ENCODE peak calls at places on chromosomes 11 and 22, in four cellular contexts. G is Panc1, W is K562, N is AG04450. Z is an unnamed sample.

GRCh38 chr11:16402654-16403447 is 46.5 kb upstream of the SOX6 start:
- DNase-seq in G (no peak), N (no peak), W (no peak), Z (no peak)

GRCh38 chr11:62400760-62401159 is 18.1 kb upstream of the SCGB1A1 start:
- DNase-seq in G (no peak), W (no peak), N (peak), Z (no peak)

GRCh38 chr11:14331476-14332136 is 27.4 kb downstream of the RRAS2 start:
- DNase-seq in W (no peak), G (no peak), N (no peak), Z (no peak)

GRCh38 chr11:82733444-82734119 is at the start of gene FAM181B:
- DNase-seq in G (no peak), N (no peak), W (peak), Z (no peak)

GRCh38 chr11:118699508-118700220 is 20.2 kb upstream of the TREH start:
- DNase-seq in W (no peak), G (no peak), N (no peak), Z (no peak)

GRCh38 chr11:15757299-15757698 is 599.0 kb downstream of the SOX6 start:
- DNase-seq in N (no peak), G (no peak), W (no peak), Z (no peak)

GRCh38 chr11:47646019-47646418 is 3.7 kb upstream of the MTCH2 start:
- DNase-seq in W (no peak), N (no peak), G (no peak), Z (no peak)

GRCh38 chr22:38177044-38177443 is 4.6 kb downstream of the PLA2G6 start:
- DNase-seq in N (no peak), W (no peak), G (no peak), Z (no peak)

GRCh38 chr22:24232725-24233124 is 12.2 kb downstream of the GGT5 start:
- DNase-seq in W (no peak), N (no peak), G (no peak), Z (no peak)

GRCh38 chr11:43555811-43556210 is 124.7 kb upstream of the HSD17B12 start:
- DNase-seq in G (no peak), N (no peak), W (no peak), Z (no peak)
- H3K4me3 ChIP-seq in G (no peak), N (no peak), W (no peak), Z (no peak)

DNA sequence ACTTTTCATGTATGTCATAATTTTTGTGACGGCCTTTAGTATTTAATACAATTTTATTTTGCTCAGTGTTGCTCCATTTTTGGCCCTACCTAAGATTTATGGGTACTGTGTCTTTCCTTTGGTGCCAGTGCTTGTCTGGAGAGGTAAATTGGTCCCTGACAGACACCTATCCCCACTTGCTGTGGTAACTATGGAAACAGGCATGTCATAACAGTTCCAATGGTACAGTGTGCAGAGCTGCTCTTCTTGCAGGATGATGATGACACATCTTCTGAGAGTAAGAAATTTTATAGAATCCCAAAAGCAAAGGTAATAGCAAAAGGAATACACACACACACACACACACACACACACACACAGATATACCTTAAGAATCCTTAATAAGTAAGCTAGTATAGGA is 118.5 kb downstream of the ELP4 start:
- DNase-seq in G (no peak), W (no peak), N (no peak), Z (no peak)
- TF ChIP-seq CTCF in G (no peak), W (no peak), N (no peak), Z (no peak)

GRCh38 chr11:64306876-64307622 is 1.7 kb downstream of the ESRRA start:
- DNase-seq in W (peak), N (no peak), G (no peak), Z (no peak)
- H3K4me3 ChIP-seq in W (peak), N (peak), G (peak), Z (peak)

DNA sequence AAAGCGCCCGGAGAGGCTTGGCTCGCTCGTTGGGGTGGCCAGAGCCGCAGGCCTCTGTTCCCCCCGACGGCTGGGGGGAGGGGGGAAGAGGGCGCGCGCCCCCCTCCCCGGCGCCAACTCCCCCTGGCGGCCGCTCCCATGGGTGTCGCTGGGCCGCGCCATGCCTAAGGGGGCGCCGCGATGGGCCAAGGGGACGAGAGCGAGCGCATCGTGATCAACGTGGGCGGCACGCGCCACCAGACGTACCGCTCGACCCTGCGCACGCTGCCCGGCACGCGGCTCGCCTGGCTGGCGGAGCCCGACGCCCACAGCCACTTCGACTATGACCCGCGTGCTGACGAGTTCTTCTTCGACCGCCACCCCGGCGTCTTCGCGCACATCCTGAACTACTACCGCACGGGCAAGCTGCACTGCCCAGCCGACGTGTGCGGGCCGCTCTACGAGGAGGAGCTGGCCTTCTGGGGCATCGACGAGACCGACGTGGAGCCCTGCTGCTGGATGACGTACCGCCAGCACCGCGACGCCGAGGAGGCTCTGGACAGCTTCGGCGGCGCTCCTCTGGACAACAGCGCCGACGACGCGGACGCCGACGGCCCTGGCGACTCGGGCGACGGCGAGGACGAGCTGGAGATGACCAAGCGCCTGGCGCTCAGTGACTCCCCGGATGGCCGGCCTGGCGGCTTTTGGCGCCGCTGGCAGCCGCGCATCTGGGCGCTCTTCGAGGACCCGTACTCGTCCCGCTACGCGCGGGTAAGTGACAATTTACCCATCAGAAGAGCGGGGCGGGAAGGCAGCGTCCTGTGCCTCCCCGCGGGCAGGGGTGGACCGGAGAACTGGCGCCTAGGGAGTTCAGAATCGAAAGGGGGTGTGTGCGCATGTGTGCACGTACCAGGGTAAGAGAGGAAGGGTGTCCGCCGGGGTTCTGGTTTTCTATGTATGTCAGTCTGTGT is 1.5 kb downstream of the KCNC1 start:
- DNase-seq in G (no peak), W (no peak), N (no peak), Z (no peak)
- TF ChIP-seq CTCF in G (no peak), W (no peak), N (peak), Z (no peak)

GRCh38 chr11:10450451-10451398 is 4.3 kb upstream of the AMPD3 start:
- DNase-seq in G (no peak), W (no peak), N (no peak), Z (no peak)
- H3K4me3 ChIP-seq in G (peak), W (no peak), N (peak), Z (peak)

GRCh38 chr11:11476971-11477645 is 124.1 kb upstream of the CSNK2A3 start:
- DNase-seq in G (no peak), N (no peak), W (no peak), Z (no peak)

GRCh38 chr11:11480951-11481350 is 127.9 kb upstream of the CSNK2A3 start:
- DNase-seq in N (no peak), W (no peak), G (no peak), Z (no peak)

GRCh38 chr11:11478021-11478420 is 125.0 kb upstream of the CSNK2A3 start:
- DNase-seq in W (no peak), N (no peak), G (no peak), Z (no peak)

GRCh38 chr11:11476499-11476898 is 123.4 kb upstream of the CSNK2A3 start:
- DNase-seq in W (no peak), N (no peak), G (no peak), Z (no peak)

GRCh38 chr11:11478687-11479086 is 125.6 kb upstream of the CSNK2A3 start:
- DNase-seq in W (peak), N (no peak), G (no peak), Z (no peak)
- TF ChIP-seq CTCF in W (peak), N (no peak), G (no peak), Z (peak)

DNA sequence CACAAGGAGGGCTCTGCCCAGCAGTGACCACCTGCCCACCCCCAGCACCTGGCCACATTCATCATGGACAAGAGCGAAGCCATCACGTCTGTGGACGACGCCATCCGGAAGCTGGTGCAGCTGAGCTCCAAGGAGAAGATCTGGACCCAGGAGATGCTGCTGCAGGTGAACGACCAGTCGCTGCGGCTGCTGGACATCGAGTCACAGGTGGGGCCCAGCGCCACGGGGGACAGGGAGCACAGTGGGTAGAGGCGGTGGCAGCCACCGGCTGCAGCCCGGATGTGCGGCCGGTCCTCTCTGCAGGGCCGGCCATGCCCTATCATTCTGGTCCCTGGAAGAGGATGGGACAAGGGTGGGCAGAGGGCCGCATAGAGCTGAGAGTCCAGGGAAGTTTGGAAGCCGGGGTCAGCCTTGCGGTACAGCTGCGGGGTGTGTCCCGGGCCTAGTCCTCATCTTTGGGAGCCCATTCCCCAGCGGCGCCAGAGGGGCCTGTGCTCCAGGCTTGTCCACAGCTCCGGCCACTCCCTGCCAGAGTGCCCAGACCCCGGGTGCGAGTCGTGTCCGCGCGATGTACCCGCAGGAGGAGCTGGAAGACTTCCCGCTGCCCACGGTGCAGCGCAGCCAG is 14.1 kb downstream of the EPS8L2 start:
- DNase-seq in N (no peak), G (no peak), W (no peak), Z (no peak)
- H3K4me3 ChIP-seq in N (no peak), G (no peak), W (no peak), Z (no peak)

Z was measured in epithelial cell of proximal tubule.